ENCODE peak calls at places on chromosomes 16 and 17, in eight cellular contexts. S, Q, P, D, O, E, A and B are unnamed samples.

GRCh38 chr17:42720996-42721583 is 23.8 kb downstream of the EZH1 start:
- DNase-seq in O (peak), S (peak), P (no peak), Q (no peak), D (peak), A (no peak), E (no peak), B (no peak)

GRCh38 chr17:1399679-1400512 is at the start of gene YWHAE:
- DNase-seq in Q (peak), D (peak), A (peak), O (peak), P (peak), E (peak), S (peak), B (peak)

GRCh38 chr16:82630219-82630618 is 3.5 kb downstream of the CDH13 start:
- DNase-seq in P (no peak), Q (no peak), S (peak), D (no peak), O (no peak), E (no peak), A (no peak), B (no peak)

GRCh38 chr17:39867891-39868553 is at the start of gene ZPBP2:
- DNase-seq in D (no peak), A (no peak), E (no peak), O (no peak), P (no peak), S (no peak), Q (no peak), B (no peak)

GRCh38 chr16:62280556-62280955 is 244.3 kb upstream of the CDH8 start:
- DNase-seq in Q (no peak), P (no peak), A (no peak), D (no peak), E (no peak), O (no peak), S (no peak), B (no peak)

GRCh38 chr16:48892884-48893283 is 282.9 kb upstream of the N4BP1 start:
- DNase-seq in E (no peak), A (no peak), O (no peak), P (no peak), Q (no peak), D (peak), S (no peak), B (no peak)

GRCh38 chr16:86819523-86819887 is 241.2 kb downstream of the FOXL1 start:
- DNase-seq in A (no peak), D (no peak), P (peak), S (no peak), E (no peak), Q (no peak), O (no peak), B (no peak)

GRCh38 chr17:16872836-16873653 is 98.9 kb downstream of the TNFRSF13B start:
- DNase-seq in E (no peak), D (peak), S (no peak), P (peak), Q (no peak), O (no peak), A (no peak), B (peak)

GRCh38 chr17:15392326-15392739 is 50.9 kb upstream of the TEKT3 start:
- DNase-seq in S (peak), D (peak), A (no peak), O (peak), E (no peak), Q (no peak), P (no peak), B (no peak)

GRCh38 chr17:67246648-67247415 is 1.8 kb upstream of the HELZ start:
- DNase-seq in S (peak), E (peak), O (peak), Q (peak), D (peak), P (peak), A (peak), B (no peak)

GRCh38 chr17:50466371-50467113 is 2.1 kb downstream of the CHAD start:
- DNase-seq in D (no peak), P (no peak), A (no peak), E (no peak), Q (no peak), O (no peak), S (no peak), B (no peak)

GRCh38 chr16:51818342-51818944 is 667.4 kb upstream of the SALL1 start:
- DNase-seq in P (no peak), E (no peak), S (peak), O (no peak), A (no peak), D (peak), Q (peak), B (no peak)

GRCh38 chr16:26547681-26548080 is 519.0 kb upstream of the C16orf82 start:
- DNase-seq in A (no peak), D (no peak), Q (no peak), O (no peak), S (no peak), P (no peak), E (no peak), B (no peak)

GRCh38 chr17:2690165-2691068 is 21.1 kb downstream of the CLUH start:
- DNase-seq in A (peak), D (no peak), O (no peak), S (no peak), P (peak), Q (no peak), E (peak), B (peak)

GRCh38 chr16:67942200-67942509 is 1.8 kb downstream of the LCAT start:
- DNase-seq in D (peak), O (peak), S (peak), P (no peak), A (no peak), E (no peak), Q (no peak), B (no peak)

GRCh38 chr17:79365836-79366831 is 244.7 kb downstream of the RBFOX3 start:
- DNase-seq in S (no peak), A (no peak), E (no peak), P (no peak), D (no peak), O (no peak), Q (no peak), B (no peak)

GRCh38 chr16:83936581-83937165 is 16.4 kb upstream of the OSGIN1 start:
- DNase-seq in P (no peak), Q (no peak), D (no peak), O (no peak), A (no peak), E (no peak), S (no peak), B (no peak)

GRCh38 chr17:48997827-48998556 is 807 bp downstream of the IGF2BP1 start:
- DNase-seq in A (no peak), E (no peak), S (no peak), P (no peak), Q (no peak), D (no peak), O (peak), B (no peak)

GRCh38 chr17:41098476-41098875 is 534 bp upstream of the KRTAP4-8 start:
- DNase-seq in P (no peak), A (no peak), D (no peak), S (peak), Q (no peak), O (no peak), E (no peak), B (no peak)

GRCh38 chr17:37406635-37407455 is at the start of the genes ACACA and TADA2A:
- DNase-seq in E (peak), Q (peak), D (peak), O (peak), A (peak), P (peak), S (peak), B (peak)

GRCh38 chr17:17028059-17028877 is 14.0 kb upstream of the MPRIP start:
- DNase-seq in O (no peak), P (peak), D (peak), A (peak), E (peak), S (peak), Q (no peak), B (peak)

GRCh38 chr16:89256651-89257254 is 39.2 kb downstream of the ZNF778 start:
- DNase-seq in S (peak), Q (peak), E (no peak), D (no peak), A (no peak), O (peak), P (peak), B (peak)

GRCh38 chr16:23705517-23705902 is 7.5 kb downstream of the ERN2 start:
- DNase-seq in E (no peak), D (no peak), A (no peak), Q (no peak), S (no peak), P (no peak), O (no peak), B (no peak)

GRCh38 chr17:29250666-29251065 is 4.0 kb downstream of the CRYBA1 start:
- DNase-seq in D (peak), S (peak), P (no peak), O (no peak), Q (no peak), E (no peak), A (no peak), B (no peak)

GRCh38 chr17:66763056-66763455 is 71.9 kb upstream of the CACNG5 start:
- DNase-seq in A (no peak), Q (no peak), S (no peak), O (no peak), D (no peak), P (no peak), E (no peak), B (no peak)

GRCh38 chr17:11880714-11881113 is 116.6 kb downstream of the ZNF18 start:
- DNase-seq in E (no peak), O (no peak), Q (no peak), A (no peak), S (no peak), P (no peak), D (peak), B (no peak)

GRCh38 chr16:57866529-57866918 is 64.2 kb upstream of the KIFC3 start:
- DNase-seq in D (no peak), P (no peak), O (no peak), A (no peak), E (no peak), S (no peak), Q (no peak), B (no peak)

GRCh38 chr17:31489295-31490018 is 98.0 kb downstream of the RAB11FIP4 start:
- DNase-seq in A (no peak), D (no peak), Q (no peak), P (no peak), O (no peak), E (no peak), S (no peak), B (peak)

GRCh38 chr17:69729937-69730336 is 315.4 kb downstream of the MAP2K6 start:
- DNase-seq in A (no peak), P (no peak), E (no peak), D (no peak), Q (no peak), O (no peak), S (peak), B (no peak)

GRCh38 chr17:67528751-67529436 is 151.8 kb downstream of the PITPNC1 start:
- DNase-seq in Q (peak), P (peak), A (no peak), E (peak), D (peak), S (peak), O (peak), B (peak)

GRCh38 chr16:85051067-85051709 is 23.6 kb downstream of the KIAA0513 start:
- DNase-seq in S (no peak), A (no peak), P (no peak), E (no peak), O (no peak), Q (no peak), D (no peak), B (no peak)

GRCh38 chr17:34306466-34306865 is 12.8 kb upstream of the CCL8 start:
- DNase-seq in O (peak), D (peak), P (peak), A (no peak), Q (peak), S (peak), E (no peak), B (no peak)

GRCh38 chr16:88809676-88810165 is 2.0 kb downstream of the APRT start:
- DNase-seq in Q (no peak), S (no peak), A (no peak), D (no peak), E (no peak), P (no peak), O (no peak), B (no peak)

GRCh38 chr17:82947051-82947991 is 107.5 kb upstream of the ZNF750 start:
- DNase-seq in A (no peak), Q (no peak), O (no peak), E (no peak), D (no peak), S (no peak), P (peak), B (peak)

GRCh38 chr16:4846503-4846900 is 586 bp downstream of the GLYR1 start:
- DNase-seq in A (peak), O (peak), Q (peak), E (peak), D (peak), S (peak), P (peak), B (no peak)

GRCh38 chr17:6496636-6497441 is 52.6 kb downstream of the PIMREG start:
- DNase-seq in O (no peak), E (no peak), S (no peak), P (peak), D (no peak), A (no peak), Q (no peak), B (no peak)

GRCh38 chr16:68700120-68700519 is 37.0 kb upstream of the CDH1 start:
- DNase-seq in P (no peak), E (no peak), O (peak), A (no peak), D (no peak), Q (no peak), S (peak), B (no peak)

GRCh38 chr16:23948949-23949392 is 113.2 kb downstream of the PRKCB start:
- DNase-seq in D (no peak), S (no peak), P (peak), A (no peak), E (peak), Q (no peak), O (no peak), B (no peak)

GRCh38 chr17:57781386-57782050 is 36.4 kb upstream of the CCDC182 start:
- DNase-seq in S (no peak), A (no peak), O (peak), P (no peak), D (no peak), Q (no peak), E (no peak), B (no peak)

GRCh38 chr17:67132366-67132765 is 88.0 kb downstream of the CACNG1 start:
- DNase-seq in A (no peak), Q (no peak), S (no peak), O (no peak), P (no peak), E (no peak), D (no peak), B (no peak)

GRCh38 chr16:2476345-2476720 is 1.4 kb downstream of the TBC1D24 start:
- DNase-seq in Q (no peak), E (no peak), D (no peak), S (no peak), O (no peak), P (no peak), A (no peak), B (no peak)
- TF ChIP-seq POLR2A in Q (no peak), E (no peak), D (no peak), S (no peak), O (no peak), P (no peak), A (no peak), B (no peak)

DNA sequence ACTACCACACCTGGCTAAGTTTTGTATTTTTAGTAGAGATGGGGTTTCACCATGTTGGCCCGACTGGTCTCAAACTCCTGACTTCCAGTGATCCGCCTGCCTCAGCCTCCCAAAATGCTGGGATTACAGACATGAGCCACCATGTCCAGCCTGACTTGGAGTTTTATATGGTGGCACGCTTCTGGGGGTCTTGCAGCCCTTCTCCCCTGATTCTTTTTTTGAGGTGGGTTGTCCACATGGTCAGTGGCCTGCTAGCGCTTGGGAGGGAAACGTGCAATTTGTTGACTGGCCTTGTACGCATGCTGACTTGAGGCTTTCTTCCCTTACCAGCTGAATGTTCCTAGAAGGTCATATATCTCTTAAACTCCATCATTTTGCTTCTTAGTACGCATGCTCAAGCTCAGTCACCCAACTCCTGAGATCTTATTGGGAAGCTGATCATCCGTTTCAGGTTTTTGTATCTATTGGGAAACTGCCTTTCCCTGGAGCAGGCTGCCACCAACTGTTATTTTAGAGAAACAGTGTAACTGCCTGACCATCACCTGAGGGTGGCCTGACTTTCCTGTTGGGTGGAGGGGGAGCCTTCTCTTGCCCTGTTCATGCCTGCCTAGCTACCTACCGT is 13.7 kb upstream of the LDHD start:
- DNase-seq in Q (no peak), O (no peak), S (no peak), P (no peak), D (no peak), E (no peak), A (no peak), B (no peak)
- TF ChIP-seq CTCF in Q (no peak), O (no peak), S (no peak), P (no peak), D (peak), E (no peak), A (no peak), B (no peak)

GRCh38 chr17:45107286-45107685 is 25.0 kb downstream of the PLCD3 start:
- DNase-seq in D (no peak), P (no peak), A (no peak), S (no peak), Q (no peak), O (no peak), E (no peak), B (no peak)

GRCh38 chr17:45108051-45108450 is 24.3 kb downstream of the PLCD3 start:
- DNase-seq in D (no peak), E (no peak), O (no peak), S (no peak), Q (no peak), A (no peak), P (no peak), B (no peak)

GRCh38 chr17:45106582-45106981 is 25.7 kb downstream of the PLCD3 start:
- DNase-seq in Q (no peak), S (no peak), D (no peak), O (no peak), P (no peak), A (no peak), E (no peak), B (no peak)

GRCh38 chr17:45110676-45111611 is 21.4 kb downstream of the PLCD3 start:
- DNase-seq in E (peak), D (no peak), P (no peak), O (no peak), A (no peak), Q (peak), S (no peak), B (no peak)

DNA sequence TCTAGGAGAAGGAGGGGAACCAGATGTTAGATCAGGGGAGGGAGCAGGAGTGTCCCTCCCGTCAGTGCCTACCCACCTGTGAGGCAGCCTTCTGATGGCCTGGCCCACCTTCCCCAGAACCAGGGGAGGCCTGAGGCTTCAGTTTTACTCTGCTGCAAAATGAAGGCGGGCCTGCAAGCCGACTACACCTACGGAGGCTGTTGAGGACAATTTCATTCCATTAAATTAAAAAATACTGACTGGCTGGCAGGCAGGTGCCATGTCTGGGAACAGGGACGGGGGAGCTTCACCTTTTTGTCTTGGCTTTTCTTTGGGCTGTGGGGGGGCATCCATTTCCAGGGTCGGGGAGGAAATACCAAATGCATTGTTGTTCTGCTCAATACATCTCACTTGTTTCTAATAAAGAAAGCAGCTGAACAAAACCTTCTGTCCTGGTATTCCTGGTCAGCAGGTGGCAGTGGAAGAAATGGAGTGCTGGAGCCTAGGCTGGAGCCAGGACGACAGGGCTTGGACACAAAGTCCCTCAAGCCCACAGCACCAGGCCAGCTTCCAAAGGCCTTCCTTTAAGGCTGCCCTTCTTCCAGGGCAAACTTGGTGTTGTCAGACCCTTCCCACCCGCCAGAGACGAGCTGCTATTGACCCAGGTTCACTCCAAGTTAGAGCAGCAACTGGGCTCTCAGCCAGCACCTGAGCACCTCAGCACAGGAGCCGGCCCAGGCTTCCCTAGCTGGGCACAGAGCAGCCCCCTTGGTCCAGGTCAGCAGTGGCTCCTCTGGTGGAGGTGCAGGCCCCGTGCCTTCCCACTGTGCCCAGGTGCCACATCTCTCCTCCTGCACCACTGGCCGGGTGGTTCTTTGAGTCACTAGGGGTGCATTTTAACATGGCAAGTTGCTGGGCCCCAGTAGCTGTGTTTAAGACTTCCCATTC is 23.5 kb downstream of the PLCD3 start:
- DNase-seq in O (peak), S (no peak), E (no peak), Q (no peak), D (peak), P (no peak), A (no peak), B (no peak)
- TF ChIP-seq POLR2A in O (no peak), S (no peak), E (no peak), Q (no peak), D (no peak), P (no peak), A (no peak), B (no peak)

GRCh38 chr17:73215414-73215813 is 22.6 kb downstream of the COG1 start:
- DNase-seq in D (peak), S (no peak), P (no peak), Q (no peak), A (no peak), E (no peak), O (no peak), B (no peak)
- TF ChIP-seq CTCF in D (no peak), S (no peak), P (no peak), Q (no peak), A (no peak), E (no peak), O (no peak), B (peak)